ENCODE peak calls at places on chromosome 1, in nine cellular contexts. One of them, this sample, is unnamed.

GRCh38 chr1:8396912-8397406 is 79.0 kb downstream of the SLC45A1 start:
- DNase-seq in neural progenitor cell: no peak
- DNase-seq in naive thymus-derived CD4-positive, alpha-beta T cell: no peak
- DNase-seq in upper lobe of right lung: no peak
- DNase-seq in cardiac muscle cell: peak
- DNase-seq in body of pancreas: no peak
- DNase-seq in H7: no peak
- DNase-seq in SK-N-SH: peak
- DNase-seq in astrocyte of the cerebellum: peak
- DNase-seq in this sample: peak

GRCh38 chr1:221437924-221438323 is 304.0 kb downstream of the DUSP10 start:
- DNase-seq in naive thymus-derived CD4-positive, alpha-beta T cell: no peak
- DNase-seq in body of pancreas: no peak
- DNase-seq in astrocyte of the cerebellum: no peak
- DNase-seq in cardiac muscle cell: peak
- DNase-seq in neural progenitor cell: no peak
- DNase-seq in upper lobe of right lung: no peak
- DNase-seq in SK-N-SH: no peak
- DNase-seq in H7: no peak
- DNase-seq in this sample: peak

GRCh38 chr1:15370781-15371467 is 38.8 kb upstream of the EFHD2 start:
- DNase-seq in H7: no peak
- DNase-seq in body of pancreas: peak
- DNase-seq in SK-N-SH: peak
- DNase-seq in neural progenitor cell: no peak
- DNase-seq in cardiac muscle cell: peak
- DNase-seq in naive thymus-derived CD4-positive, alpha-beta T cell: no peak
- DNase-seq in upper lobe of right lung: no peak
- DNase-seq in astrocyte of the cerebellum: no peak
- DNase-seq in this sample: no peak

GRCh38 chr1:56099766-56100165 is 479.6 kb downstream of the PLPP3 start:
- DNase-seq in neural progenitor cell: no peak
- DNase-seq in upper lobe of right lung: no peak
- DNase-seq in SK-N-SH: no peak
- DNase-seq in body of pancreas: no peak
- DNase-seq in astrocyte of the cerebellum: no peak
- DNase-seq in naive thymus-derived CD4-positive, alpha-beta T cell: no peak
- DNase-seq in H7: no peak
- DNase-seq in cardiac muscle cell: no peak
- DNase-seq in this sample: no peak

GRCh38 chr1:79005945-79006344 is 585 bp downstream of the ADGRL4 start:
- DNase-seq in cardiac muscle cell: peak
- DNase-seq in neural progenitor cell: peak
- DNase-seq in H7: no peak
- DNase-seq in naive thymus-derived CD4-positive, alpha-beta T cell: no peak
- DNase-seq in SK-N-SH: no peak
- DNase-seq in astrocyte of the cerebellum: no peak
- DNase-seq in body of pancreas: no peak
- DNase-seq in upper lobe of right lung: no peak
- DNase-seq in this sample: no peak

GRCh38 chr1:65393345-65393744 is 27.1 kb upstream of the LEPR start:
- DNase-seq in upper lobe of right lung: no peak
- DNase-seq in naive thymus-derived CD4-positive, alpha-beta T cell: peak
- DNase-seq in body of pancreas: no peak
- DNase-seq in SK-N-SH: no peak
- DNase-seq in cardiac muscle cell: peak
- DNase-seq in H7: no peak
- DNase-seq in neural progenitor cell: no peak
- DNase-seq in astrocyte of the cerebellum: no peak
- DNase-seq in this sample: peak

GRCh38 chr1:7422966-7423365 is 348.1 kb upstream of the VAMP3 start:
- DNase-seq in cardiac muscle cell: no peak
- DNase-seq in naive thymus-derived CD4-positive, alpha-beta T cell: peak
- DNase-seq in H7: no peak
- DNase-seq in upper lobe of right lung: peak
- DNase-seq in SK-N-SH: no peak
- DNase-seq in body of pancreas: peak
- DNase-seq in neural progenitor cell: no peak
- DNase-seq in astrocyte of the cerebellum: no peak
- DNase-seq in this sample: no peak

GRCh38 chr1:240965581-240966091 is 353.7 kb upstream of the GREM2 start:
- DNase-seq in naive thymus-derived CD4-positive, alpha-beta T cell: no peak
- DNase-seq in cardiac muscle cell: no peak
- DNase-seq in neural progenitor cell: no peak
- DNase-seq in H7: no peak
- DNase-seq in SK-N-SH: no peak
- DNase-seq in body of pancreas: no peak
- DNase-seq in astrocyte of the cerebellum: no peak
- DNase-seq in upper lobe of right lung: no peak
- DNase-seq in this sample: no peak

DNA sequence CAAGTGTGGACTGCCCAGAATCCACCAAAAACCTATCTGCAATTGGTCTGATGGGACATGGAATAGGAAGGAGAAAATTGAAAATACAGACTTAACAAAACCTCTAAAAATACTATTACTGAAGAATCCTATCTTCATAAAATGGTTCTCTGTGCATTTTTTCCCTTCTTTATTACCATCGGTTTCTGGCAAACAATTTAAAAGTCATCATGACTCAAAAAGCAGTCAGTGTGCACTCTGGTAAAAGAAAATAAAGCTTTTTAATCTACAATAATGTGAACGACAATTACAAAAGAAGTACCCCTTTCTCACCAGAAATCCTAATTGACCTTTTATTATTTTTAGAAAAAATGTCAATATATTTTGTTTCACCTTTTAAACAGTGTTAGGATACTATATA is 186.3 kb downstream of the TPR start:
- DNase-seq in cardiac muscle cell: no peak
- DNase-seq in H7: no peak
- DNase-seq in SK-N-SH: no peak
- DNase-seq in astrocyte of the cerebellum: no peak
- DNase-seq in naive thymus-derived CD4-positive, alpha-beta T cell: no peak
- DNase-seq in neural progenitor cell: no peak
- DNase-seq in body of pancreas: no peak
- DNase-seq in upper lobe of right lung: no peak
- DNase-seq in this sample: no peak
- H3K4me3 ChIP-seq in cardiac muscle cell: no peak
- H3K4me3 ChIP-seq in H7: no peak
- H3K4me3 ChIP-seq in SK-N-SH: peak
- H3K4me3 ChIP-seq in astrocyte of the cerebellum: no peak
- H3K4me3 ChIP-seq in naive thymus-derived CD4-positive, alpha-beta T cell: no peak
- H3K4me3 ChIP-seq in neural progenitor cell: no peak
- H3K4me3 ChIP-seq in body of pancreas: no peak
- H3K4me3 ChIP-seq in upper lobe of right lung: no peak
- H3K4me3 ChIP-seq in this sample: no peak

GRCh38 chr1:184510110-184510509 is 123.3 kb downstream of the C1orf21 start:
- DNase-seq in SK-N-SH: no peak
- DNase-seq in body of pancreas: no peak
- DNase-seq in neural progenitor cell: no peak
- DNase-seq in cardiac muscle cell: no peak
- DNase-seq in H7: no peak
- DNase-seq in naive thymus-derived CD4-positive, alpha-beta T cell: no peak
- DNase-seq in upper lobe of right lung: no peak
- DNase-seq in astrocyte of the cerebellum: no peak
- DNase-seq in this sample: no peak

GRCh38 chr1:184512724-184513123 is 125.9 kb downstream of the C1orf21 start:
- DNase-seq in cardiac muscle cell: no peak
- DNase-seq in astrocyte of the cerebellum: no peak
- DNase-seq in SK-N-SH: no peak
- DNase-seq in naive thymus-derived CD4-positive, alpha-beta T cell: no peak
- DNase-seq in upper lobe of right lung: no peak
- DNase-seq in H7: no peak
- DNase-seq in body of pancreas: no peak
- DNase-seq in neural progenitor cell: no peak
- DNase-seq in this sample: no peak

GRCh38 chr1:184514447-184514846 is 127.6 kb downstream of the C1orf21 start:
- DNase-seq in SK-N-SH: no peak
- DNase-seq in neural progenitor cell: no peak
- DNase-seq in cardiac muscle cell: no peak
- DNase-seq in H7: no peak
- DNase-seq in astrocyte of the cerebellum: no peak
- DNase-seq in upper lobe of right lung: no peak
- DNase-seq in body of pancreas: no peak
- DNase-seq in naive thymus-derived CD4-positive, alpha-beta T cell: no peak
- DNase-seq in this sample: no peak

GRCh38 chr1:184513966-184514365 is 127.1 kb downstream of the C1orf21 start:
- DNase-seq in upper lobe of right lung: no peak
- DNase-seq in body of pancreas: peak
- DNase-seq in astrocyte of the cerebellum: no peak
- DNase-seq in neural progenitor cell: no peak
- DNase-seq in cardiac muscle cell: peak
- DNase-seq in SK-N-SH: no peak
- DNase-seq in H7: no peak
- DNase-seq in naive thymus-derived CD4-positive, alpha-beta T cell: no peak
- DNase-seq in this sample: no peak

DNA sequence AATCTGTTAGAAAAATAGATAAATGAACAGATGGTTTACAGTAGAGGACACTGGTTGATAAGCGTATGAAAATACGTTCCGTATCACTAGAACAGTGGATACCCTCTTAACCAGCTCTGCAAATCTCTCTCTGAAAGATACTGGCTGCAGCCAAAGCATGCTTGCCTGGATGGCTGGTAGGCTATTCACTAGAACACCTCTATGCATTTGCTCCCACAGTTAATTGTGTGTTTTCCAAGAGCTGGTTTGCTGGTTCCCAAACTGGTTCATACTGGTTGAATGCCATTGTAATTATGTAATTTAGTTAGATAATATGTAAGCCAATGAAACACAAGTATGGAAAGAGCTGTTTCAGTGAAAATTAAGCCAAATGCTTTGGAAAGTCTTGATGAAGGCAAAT is 126.6 kb downstream of the C1orf21 start:
- DNase-seq in naive thymus-derived CD4-positive, alpha-beta T cell: no peak
- DNase-seq in H7: no peak
- DNase-seq in astrocyte of the cerebellum: no peak
- DNase-seq in neural progenitor cell: no peak
- DNase-seq in SK-N-SH: no peak
- DNase-seq in cardiac muscle cell: peak
- DNase-seq in upper lobe of right lung: no peak
- DNase-seq in body of pancreas: no peak
- DNase-seq in this sample: no peak
- H3K4me3 ChIP-seq in naive thymus-derived CD4-positive, alpha-beta T cell: no peak
- H3K4me3 ChIP-seq in H7: no peak
- H3K4me3 ChIP-seq in astrocyte of the cerebellum: no peak
- H3K4me3 ChIP-seq in neural progenitor cell: no peak
- H3K4me3 ChIP-seq in SK-N-SH: no peak
- H3K4me3 ChIP-seq in cardiac muscle cell: no peak
- H3K4me3 ChIP-seq in upper lobe of right lung: no peak
- H3K4me3 ChIP-seq in body of pancreas: no peak
- H3K4me3 ChIP-seq in this sample: no peak

GRCh38 chr1:151370211-151370911 is 2.1 kb downstream of the SELENBP1 start:
- DNase-seq in body of pancreas: no peak
- DNase-seq in H7: no peak
- DNase-seq in naive thymus-derived CD4-positive, alpha-beta T cell: no peak
- DNase-seq in SK-N-SH: no peak
- DNase-seq in upper lobe of right lung: peak
- DNase-seq in neural progenitor cell: no peak
- DNase-seq in cardiac muscle cell: peak
- DNase-seq in astrocyte of the cerebellum: no peak
- DNase-seq in this sample: no peak

GRCh38 chr1:151371744-151372410 is 628 bp downstream of the SELENBP1 start:
- DNase-seq in body of pancreas: peak
- DNase-seq in neural progenitor cell: no peak
- DNase-seq in cardiac muscle cell: peak
- DNase-seq in upper lobe of right lung: peak
- DNase-seq in astrocyte of the cerebellum: no peak
- DNase-seq in SK-N-SH: peak
- DNase-seq in naive thymus-derived CD4-positive, alpha-beta T cell: no peak
- DNase-seq in H7: no peak
- DNase-seq in this sample: no peak

GRCh38 chr1:151369621-151370048 is 2.9 kb downstream of the SELENBP1 start:
- DNase-seq in astrocyte of the cerebellum: no peak
- DNase-seq in naive thymus-derived CD4-positive, alpha-beta T cell: no peak
- DNase-seq in cardiac muscle cell: no peak
- DNase-seq in body of pancreas: no peak
- DNase-seq in H7: peak
- DNase-seq in neural progenitor cell: no peak
- DNase-seq in upper lobe of right lung: no peak
- DNase-seq in SK-N-SH: no peak
- DNase-seq in this sample: no peak

GRCh38 chr1:151372411-151372934 is at the start of gene SELENBP1:
- DNase-seq in astrocyte of the cerebellum: peak
- DNase-seq in naive thymus-derived CD4-positive, alpha-beta T cell: no peak
- DNase-seq in SK-N-SH: no peak
- DNase-seq in cardiac muscle cell: peak
- DNase-seq in neural progenitor cell: peak
- DNase-seq in upper lobe of right lung: peak
- DNase-seq in body of pancreas: peak
- DNase-seq in H7: peak
- DNase-seq in this sample: peak

DNA sequence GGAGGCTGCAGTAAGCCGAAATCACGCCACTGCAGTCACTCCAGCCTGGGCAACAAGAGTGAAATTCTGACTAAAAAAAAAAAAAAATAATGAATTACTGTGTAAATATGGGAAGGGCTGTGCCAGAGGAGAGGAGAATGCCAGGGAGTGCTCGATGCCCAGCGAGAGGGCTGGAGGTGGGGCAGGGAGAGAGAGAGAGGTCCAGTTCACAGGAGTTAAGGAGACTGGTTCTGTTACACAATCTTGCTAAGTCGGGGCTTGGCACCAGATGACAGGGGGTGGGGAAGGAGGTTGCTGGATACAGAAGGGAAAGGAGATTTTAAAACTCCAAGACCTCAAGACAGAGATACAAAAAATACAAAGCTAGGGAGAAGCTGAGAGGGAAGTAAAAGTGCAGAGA is 1.2 kb downstream of the SELENBP1 start:
- DNase-seq in H7: no peak
- DNase-seq in upper lobe of right lung: peak
- DNase-seq in neural progenitor cell: no peak
- DNase-seq in naive thymus-derived CD4-positive, alpha-beta T cell: no peak
- DNase-seq in cardiac muscle cell: peak
- DNase-seq in SK-N-SH: no peak
- DNase-seq in astrocyte of the cerebellum: no peak
- DNase-seq in body of pancreas: peak
- DNase-seq in this sample: no peak
- H3K4me3 ChIP-seq in H7: no peak
- H3K4me3 ChIP-seq in upper lobe of right lung: peak
- H3K4me3 ChIP-seq in neural progenitor cell: peak
- H3K4me3 ChIP-seq in naive thymus-derived CD4-positive, alpha-beta T cell: no peak
- H3K4me3 ChIP-seq in cardiac muscle cell: no peak
- H3K4me3 ChIP-seq in SK-N-SH: no peak
- H3K4me3 ChIP-seq in astrocyte of the cerebellum: no peak
- H3K4me3 ChIP-seq in body of pancreas: no peak
- H3K4me3 ChIP-seq in this sample: no peak

GRCh38 chr1:156924478-156925153 is 4.2 kb downstream of the LRRC71 start:
- DNase-seq in H7: peak
- DNase-seq in upper lobe of right lung: no peak
- DNase-seq in naive thymus-derived CD4-positive, alpha-beta T cell: no peak
- DNase-seq in cardiac muscle cell: no peak
- DNase-seq in astrocyte of the cerebellum: no peak
- DNase-seq in neural progenitor cell: no peak
- DNase-seq in body of pancreas: no peak
- DNase-seq in SK-N-SH: no peak
- DNase-seq in this sample: no peak

GRCh38 chr1:156923565-156924477 is 3.4 kb downstream of the LRRC71 start:
- DNase-seq in astrocyte of the cerebellum: no peak
- DNase-seq in upper lobe of right lung: no peak
- DNase-seq in SK-N-SH: no peak
- DNase-seq in cardiac muscle cell: no peak
- DNase-seq in H7: peak
- DNase-seq in neural progenitor cell: peak
- DNase-seq in body of pancreas: no peak
- DNase-seq in naive thymus-derived CD4-positive, alpha-beta T cell: no peak
- DNase-seq in this sample: no peak

GRCh38 chr1:156920233-156921052 is at the start of gene LRRC71:
- DNase-seq in body of pancreas: peak
- DNase-seq in neural progenitor cell: peak
- DNase-seq in astrocyte of the cerebellum: peak
- DNase-seq in naive thymus-derived CD4-positive, alpha-beta T cell: peak
- DNase-seq in SK-N-SH: peak
- DNase-seq in cardiac muscle cell: peak
- DNase-seq in H7: peak
- DNase-seq in upper lobe of right lung: peak
- DNase-seq in this sample: no peak

GRCh38 chr1:156922986-156923564 is 2.6 kb downstream of the LRRC71 start:
- DNase-seq in H7: no peak
- DNase-seq in astrocyte of the cerebellum: no peak
- DNase-seq in upper lobe of right lung: no peak
- DNase-seq in naive thymus-derived CD4-positive, alpha-beta T cell: no peak
- DNase-seq in SK-N-SH: no peak
- DNase-seq in body of pancreas: no peak
- DNase-seq in cardiac muscle cell: no peak
- DNase-seq in neural progenitor cell: no peak
- DNase-seq in this sample: no peak

GRCh38 chr1:156921053-156921529 is 659 bp downstream of the LRRC71 start:
- DNase-seq in body of pancreas: no peak
- DNase-seq in cardiac muscle cell: no peak
- DNase-seq in H7: no peak
- DNase-seq in astrocyte of the cerebellum: no peak
- DNase-seq in upper lobe of right lung: no peak
- DNase-seq in neural progenitor cell: no peak
- DNase-seq in SK-N-SH: no peak
- DNase-seq in naive thymus-derived CD4-positive, alpha-beta T cell: no peak
- DNase-seq in this sample: no peak
- H3K4me3 ChIP-seq in body of pancreas: no peak
- H3K4me3 ChIP-seq in cardiac muscle cell: no peak
- H3K4me3 ChIP-seq in H7: peak
- H3K4me3 ChIP-seq in astrocyte of the cerebellum: no peak
- H3K4me3 ChIP-seq in upper lobe of right lung: no peak
- H3K4me3 ChIP-seq in neural progenitor cell: peak
- H3K4me3 ChIP-seq in SK-N-SH: no peak
- H3K4me3 ChIP-seq in naive thymus-derived CD4-positive, alpha-beta T cell: no peak
- H3K4me3 ChIP-seq in this sample: no peak

This sample was measured in skeletal muscle cell.